ENCODE peak calls at places on chromosomes 3 and 15, in four cellular contexts. L is SK-N-SH, O is HepG2, C is GM12878. M is an unnamed sample.
A peak's percentile ranks its signal among the peaks of the same experiment; 100 is the strongest.

GRCh38 chr3:129402210-129402609 is 26.2 kb downstream of the EFCAB12 start:
- DNase-seq in L (no peak), O (no peak), C (no peak), M (no peak)

GRCh38 chr3:106691476-106691875 is 685.8 kb upstream of the CCDC54 start:
- DNase-seq in L (no peak), O (no peak), C (no peak), M (no peak)

GRCh38 chr3:134009345-134010000 is 20.3 kb downstream of the SLCO2A1 start:
- DNase-seq in L (no peak), O (no peak), C (no peak), M (no peak)

GRCh38 chr3:57951106-57951882 is 56.9 kb upstream of the FLNB start:
- DNase-seq in L (peak; percentile 44), O (peak; percentile 62), C (no peak), M (no peak)

GRCh38 chr3:39292961-39293360 is 13.1 kb upstream of the CX3CR1 start:
- DNase-seq in L (no peak), O (no peak), C (no peak), M (no peak)

GRCh38 chr3:133527306-133527705 is 46.2 kb upstream of the CDV3 start:
- DNase-seq in L (no peak), O (no peak), C (no peak), M (no peak)

GRCh38 chr15:38912067-38912466 is 347.5 kb upstream of the RASGRP1 start:
- DNase-seq in L (no peak), O (no peak), C (no peak), M (no peak)

GRCh38 chr3:45968706-45969105 is 25.4 kb downstream of the CXCR6 start:
- DNase-seq in L (no peak), O (no peak), C (no peak), M (no peak)

GRCh38 chr3:38036906-38037305 is 2.1 kb upstream of the DLEC1 start:
- DNase-seq in L (no peak), O (no peak), C (no peak), M (no peak)

GRCh38 chr3:127177226-127177625 is 15.7 kb upstream of the PRR23E start:
- DNase-seq in L (no peak), O (peak; percentile 25), C (no peak), M (no peak)

GRCh38 chr3:73808862-73809509 is 184.2 kb upstream of the PDZRN3 start:
- DNase-seq in L (no peak), O (no peak), C (no peak), M (no peak)

GRCh38 chr15:72685301-72685924 is 569 bp downstream of the HIGD2B start:
- DNase-seq in L (no peak), O (peak; percentile 25), C (no peak), M (no peak)

GRCh38 chr3:172153335-172153861 is 114.0 kb downstream of the FNDC3B start:
- DNase-seq in L (no peak), O (no peak), C (no peak), M (no peak)

GRCh38 chr15:43518073-43518761 is 809 bp downstream of the MAP1A start:
- DNase-seq in L (peak; percentile 70), O (no peak), C (no peak), M (peak; percentile 62)

GRCh38 chr3:42670670-42671069 is 14.7 kb upstream of the KLHL40 start:
- DNase-seq in L (no peak), O (no peak), C (no peak), M (no peak)

GRCh38 chr15:29822685-29823459 is 604 bp upstream of the TJP1 start:
- DNase-seq in L (no peak), O (peak; percentile 66), C (no peak), M (no peak)

GRCh38 chr15:60961541-60961940 is 267.6 kb downstream of the RORA start:
- DNase-seq in L (no peak), O (no peak), C (no peak), M (no peak)

GRCh38 chr15:67033012-67033411 is 32.4 kb upstream of the SMAD3 start:
- DNase-seq in L (no peak), O (no peak), C (no peak), M (no peak)

GRCh38 chr3:32428092-32429068 is 36.7 kb downstream of the CMTM7 start:
- DNase-seq in L (no peak), O (no peak), C (no peak), M (no peak)

GRCh38 chr3:81300324-81300927 is 461.0 kb downstream of the GBE1 start:
- DNase-seq in L (no peak), O (peak; percentile 96), C (no peak), M (no peak)

GRCh38 chr3:81295906-81296305 is 465.5 kb downstream of the GBE1 start:
- DNase-seq in L (peak; percentile 71), O (no peak), C (no peak), M (no peak)

GRCh38 chr3:81301230-81301629 is 460.2 kb downstream of the GBE1 start:
- DNase-seq in L (peak; percentile 50), O (no peak), C (no peak), M (no peak)

GRCh38 chr3:81302045-81302444 is 459.4 kb downstream of the GBE1 start:
- DNase-seq in L (peak; percentile 77), O (peak; percentile 48), C (no peak), M (no peak)

GRCh38 chr3:81299486-81299885 is 462.0 kb downstream of the GBE1 start:
- DNase-seq in L (no peak), O (no peak), C (no peak), M (no peak)
- TF ChIP-seq TCF12 in L (no peak), O (no peak), C (no peak), M (no peak)

GRCh38 chr3:189262746-189263145 is 91.0 kb downstream of the TPRG1 start:
- DNase-seq in L (no peak), O (no peak), C (no peak), M (no peak)
- TF ChIP-seq TCF12 in L (no peak), O (no peak), C (no peak), M (no peak)

GRCh38 chr15:34607832-34608231 is 24.4 kb upstream of the GOLGA8B start:
- DNase-seq in L (no peak), O (no peak), C (no peak), M (no peak)

GRCh38 chr15:34608517-34608916 is 25.1 kb upstream of the GOLGA8B start:
- DNase-seq in L (no peak), O (no peak), C (no peak), M (no peak)

GRCh38 chr15:34610388-34610787 is 26.9 kb upstream of the GOLGA8B start:
- DNase-seq in L (no peak), O (no peak), C (no peak), M (no peak)

GRCh38 chr15:34609102-34609501 is 25.7 kb upstream of the GOLGA8B start:
- DNase-seq in L (no peak), O (no peak), C (no peak), M (no peak)

GRCh38 chr15:34609658-34610057 is 26.2 kb upstream of the GOLGA8B start:
- DNase-seq in L (no peak), O (no peak), C (peak; percentile 15), M (no peak)
- TF ChIP-seq TCF12 in L (no peak), O (no peak), C (no peak), M (no peak)

GRCh38 chr3:153896197-153896596 is 225.0 kb upstream of the ARHGEF26 start:
- DNase-seq in L (no peak), O (no peak), C (no peak), M (no peak)
- TF ChIP-seq TCF12 in L (no peak), O (no peak), C (no peak), M (no peak)

DNA sequence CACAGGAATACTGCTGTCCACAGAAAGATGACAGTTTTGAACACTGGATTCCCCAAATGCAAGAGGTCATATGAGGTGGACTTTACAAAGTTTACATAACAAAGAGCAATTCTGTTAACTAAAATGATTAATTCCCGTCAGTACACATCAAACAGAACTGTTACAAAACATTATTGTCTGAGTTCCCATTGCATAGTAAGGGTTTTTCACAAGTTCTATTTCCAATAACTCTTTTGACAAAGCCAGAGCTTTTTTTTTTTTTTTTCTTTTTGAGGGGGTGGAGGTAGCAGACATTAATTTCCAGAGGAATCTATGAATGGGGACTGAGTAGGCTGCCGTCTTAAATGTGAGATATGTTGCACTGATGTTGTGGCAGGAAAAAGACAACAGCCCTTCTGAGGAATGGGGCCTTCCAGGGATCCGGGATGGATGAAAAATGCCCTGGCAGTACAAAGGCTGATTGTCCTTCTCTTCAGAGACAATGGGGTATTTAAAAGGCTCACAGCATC is 178.1 kb upstream of the KBTBD8 start:
- DNase-seq in L (no peak), O (peak; percentile 53), C (no peak), M (no peak)
- TF ChIP-seq TCF12 in L (no peak), O (no peak), C (no peak), M (no peak)

GRCh38 chr15:57663262-57663661 is 43.3 kb upstream of the POLR2M start:
- DNase-seq in L (no peak), O (no peak), C (no peak), M (no peak)

GRCh38 chr15:57667171-57667924 is 39.2 kb upstream of the POLR2M start:
- DNase-seq in L (peak; percentile 42), O (peak; percentile 16), C (no peak), M (no peak)

GRCh38 chr15:57668074-57668473 is 38.4 kb upstream of the POLR2M start:
- DNase-seq in L (no peak), O (no peak), C (no peak), M (no peak)

GRCh38 chr15:57665187-57665586 is 41.3 kb upstream of the POLR2M start:
- DNase-seq in L (no peak), O (no peak), C (no peak), M (no peak)

GRCh38 chr15:57665939-57666338 is 40.6 kb upstream of the POLR2M start:
- DNase-seq in L (no peak), O (no peak), C (no peak), M (no peak)
- TF ChIP-seq TCF12 in L (no peak), O (no peak), C (no peak), M (no peak)

GRCh38 chr3:158709666-158710083 is 22.6 kb downstream of the RARRES1 start:
- DNase-seq in L (no peak), O (no peak), C (no peak), M (no peak)

GRCh38 chr3:158710601-158711000 is 21.7 kb downstream of the RARRES1 start:
- DNase-seq in L (no peak), O (no peak), C (no peak), M (no peak)

GRCh38 chr3:158711886-158712285 is 20.4 kb downstream of the RARRES1 start:
- DNase-seq in L (no peak), O (no peak), C (no peak), M (no peak)

GRCh38 chr3:158712443-158712842 is 19.8 kb downstream of the RARRES1 start:
- DNase-seq in L (no peak), O (no peak), C (no peak), M (no peak)

GRCh38 chr3:158713094-158713499 is 19.2 kb downstream of the RARRES1 start:
- DNase-seq in L (no peak), O (no peak), C (no peak), M (no peak)
- TF ChIP-seq TCF12 in L (no peak), O (no peak), C (no peak), M (no peak)

GRCh38 chr3:194488007-194488742 is 1.4 kb upstream of the ATP13A3 start:
- DNase-seq in L (no peak), O (no peak), C (no peak), M (no peak)
- TF ChIP-seq TCF12 in L (no peak), O (no peak), C (no peak), M (no peak)

M was measured in H1.